ENCODE peak calls at places on chromosomes 3 and 15, in seven cellular contexts. I, S, C, Y, Q, F and D are unnamed samples. For H3K4me1, the result is how much of the 10 kb centered on the place peaks cover.

GRCh38 chr15:43872416-43873020 is 45.7 kb downstream of the WDR76 start:
- DNase-seq in F (peak), I (peak), Q (peak), S (peak), C (peak), Y (peak), D (peak)

GRCh38 chr3:133542871-133543270 is 30.6 kb upstream of the CDV3 start:
- DNase-seq in F (no peak), C (no peak), I (no peak), S (no peak), Q (no peak), Y (no peak), D (no peak)

GRCh38 chr15:85685366-85685765 is 109.4 kb downstream of the KLHL25 start:
- DNase-seq in I (no peak), S (no peak), Q (no peak), Y (no peak), C (no peak), F (no peak), D (no peak)

GRCh38 chr3:114775395-114775794 is 371.7 kb downstream of the ZBTB20 start:
- DNase-seq in Q (no peak), I (no peak), Y (no peak), F (no peak), C (no peak), S (no peak), D (no peak)

GRCh38 chr3:136957751-136958288 is at the start of gene IL20RB:
- DNase-seq in C (peak), Y (no peak), S (peak), I (no peak), F (no peak), Q (peak), D (no peak)

GRCh38 chr3:45479627-45480026 is 91.3 kb downstream of the LARS2 start:
- DNase-seq in F (peak), Q (no peak), Y (no peak), C (no peak), S (no peak), I (no peak), D (no peak)

GRCh38 chr3:166785851-166786250 is 594.2 kb downstream of the ZBBX start:
- DNase-seq in I (no peak), F (no peak), C (no peak), Q (no peak), Y (no peak), S (no peak), D (no peak)

GRCh38 chr3:15616053-15616452 is 14.5 kb downstream of the BTD start:
- DNase-seq in Q (no peak), S (no peak), F (no peak), I (no peak), C (no peak), Y (no peak), D (no peak)

GRCh38 chr3:5565026-5565425 is 377.5 kb downstream of the EDEM1 start:
- DNase-seq in I (no peak), Q (no peak), S (no peak), C (no peak), Y (no peak), F (no peak), D (no peak)

GRCh38 chr3:129794319-129795201 is 99.0 kb downstream of the TMCC1 start:
- DNase-seq in Y (peak), F (peak), C (peak), Q (peak), I (no peak), S (peak), D (peak)

GRCh38 chr3:5136619-5137429 is 14.7 kb downstream of the ARL8B start:
- DNase-seq in C (peak), F (peak), Q (no peak), Y (peak), I (no peak), S (peak), D (no peak)

GRCh38 chr3:56896357-56896756 is 94.6 kb upstream of the ARHGEF3 start:
- DNase-seq in S (no peak), I (no peak), Q (no peak), C (no peak), F (no peak), Y (no peak), D (no peak)

GRCh38 chr3:71370467-71370866 is 213.1 kb downstream of the FOXP1 start:
- DNase-seq in Q (no peak), C (no peak), Y (no peak), F (no peak), I (no peak), S (no peak), D (no peak)

GRCh38 chr15:65416845-65417416 is 5.8 kb downstream of the IGDCC4 start:
- DNase-seq in Y (no peak), F (no peak), C (peak), Q (no peak), S (peak), I (no peak), D (no peak)

GRCh38 chr3:173916799-173917198 is 519.3 kb downstream of the NLGN1 start:
- DNase-seq in I (no peak), F (no peak), Q (no peak), Y (no peak), C (no peak), S (no peak), D (no peak)

GRCh38 chr15:31975446-31976229 is 54.7 kb upstream of the CHRNA7 start:
- DNase-seq in S (peak), F (no peak), I (no peak), Q (no peak), Y (peak), C (peak), D (no peak)

GRCh38 chr3:71975573-71975972 is 190.6 kb upstream of the PROK2 start:
- DNase-seq in S (no peak), Y (no peak), Q (no peak), F (no peak), I (no peak), C (no peak), D (no peak)

GRCh38 chr3:24829632-24830229 is 335.1 kb upstream of the THRB start:
- DNase-seq in S (peak), Y (peak), Q (no peak), C (peak), I (no peak), F (no peak), D (no peak)

GRCh38 chr3:68057637-68058320 is 403.4 kb upstream of the SUCLG2 start:
- DNase-seq in S (no peak), Q (no peak), C (no peak), Y (no peak), F (no peak), I (no peak), D (no peak)

GRCh38 chr3:43106293-43106628 is 382 bp upstream of the POMGNT2 start:
- DNase-seq in F (no peak), I (no peak), C (no peak), S (no peak), Y (no peak), Q (peak), D (no peak)

GRCh38 chr3:136929984-136930671 is 27.7 kb upstream of the IL20RB start:
- DNase-seq in F (no peak), I (no peak), Q (no peak), Y (no peak), C (peak), S (no peak), D (no peak)

GRCh38 chr3:175512700-175513099 is 653.6 kb downstream of the NAALADL2 start:
- DNase-seq in F (no peak), C (no peak), Y (no peak), Q (no peak), I (no peak), S (no peak), D (no peak)

GRCh38 chr15:44710236-44711088 is 661 bp downstream of the PATL2 start:
- DNase-seq in I (peak), F (no peak), Q (no peak), Y (no peak), C (peak), S (peak), D (no peak)

GRCh38 chr3:145767909-145768308 is 393.1 kb downstream of the PLOD2 start:
- DNase-seq in F (no peak), C (no peak), Q (no peak), Y (no peak), I (no peak), S (peak), D (no peak)

GRCh38 chr15:101207867-101208288 is 44.0 kb downstream of the CHSY1 start:
- DNase-seq in I (no peak), S (no peak), Q (no peak), F (no peak), C (no peak), Y (no peak), D (no peak)

DNA sequence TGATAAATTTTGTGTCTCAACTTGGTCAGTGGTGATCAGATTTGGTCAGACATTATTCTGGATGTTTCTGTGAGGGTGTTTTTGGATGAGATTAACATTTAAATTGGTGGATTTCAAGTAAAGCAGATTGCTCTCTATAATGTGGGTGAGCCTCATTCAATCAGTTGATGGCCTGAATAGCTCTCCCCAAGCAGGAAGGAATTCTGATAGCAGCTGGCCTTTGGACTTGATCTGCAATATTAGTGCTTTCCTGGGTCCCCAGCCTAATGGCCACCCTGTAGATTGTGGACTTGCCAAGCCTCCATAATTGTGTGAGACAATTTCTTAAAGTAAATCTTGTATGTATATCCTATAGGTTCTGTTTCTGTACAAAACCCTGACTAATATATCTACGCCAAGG is 153.9 kb upstream of the TBL1XR1 start:
- DNase-seq in C (no peak), S (no peak), F (no peak), I (no peak), Q (no peak), Y (no peak), D (no peak)
- H3K4me1 ChIP-seq in C (under half), S (under half), F (under half), I (under half), Q (under half), Y (under half), D (under half)

GRCh38 chr3:123147754-123148535 is 53.8 kb upstream of the SEC22A start:
- DNase-seq in Q (no peak), S (no peak), Y (no peak), C (no peak), I (no peak), F (no peak), D (no peak)

GRCh38 chr3:123141276-123141675 is 60.5 kb upstream of the SEC22A start:
- DNase-seq in I (no peak), S (no peak), Y (no peak), F (no peak), C (no peak), Q (no peak), D (no peak)

GRCh38 chr3:123138819-123139517 is 62.8 kb upstream of the SEC22A start:
- DNase-seq in S (no peak), Y (peak), C (no peak), Q (no peak), F (no peak), I (no peak), D (no peak)

GRCh38 chr3:123140591-123140990 is 61.2 kb upstream of the SEC22A start:
- DNase-seq in F (no peak), C (no peak), Y (no peak), Q (no peak), S (no peak), I (no peak), D (no peak)

DNA sequence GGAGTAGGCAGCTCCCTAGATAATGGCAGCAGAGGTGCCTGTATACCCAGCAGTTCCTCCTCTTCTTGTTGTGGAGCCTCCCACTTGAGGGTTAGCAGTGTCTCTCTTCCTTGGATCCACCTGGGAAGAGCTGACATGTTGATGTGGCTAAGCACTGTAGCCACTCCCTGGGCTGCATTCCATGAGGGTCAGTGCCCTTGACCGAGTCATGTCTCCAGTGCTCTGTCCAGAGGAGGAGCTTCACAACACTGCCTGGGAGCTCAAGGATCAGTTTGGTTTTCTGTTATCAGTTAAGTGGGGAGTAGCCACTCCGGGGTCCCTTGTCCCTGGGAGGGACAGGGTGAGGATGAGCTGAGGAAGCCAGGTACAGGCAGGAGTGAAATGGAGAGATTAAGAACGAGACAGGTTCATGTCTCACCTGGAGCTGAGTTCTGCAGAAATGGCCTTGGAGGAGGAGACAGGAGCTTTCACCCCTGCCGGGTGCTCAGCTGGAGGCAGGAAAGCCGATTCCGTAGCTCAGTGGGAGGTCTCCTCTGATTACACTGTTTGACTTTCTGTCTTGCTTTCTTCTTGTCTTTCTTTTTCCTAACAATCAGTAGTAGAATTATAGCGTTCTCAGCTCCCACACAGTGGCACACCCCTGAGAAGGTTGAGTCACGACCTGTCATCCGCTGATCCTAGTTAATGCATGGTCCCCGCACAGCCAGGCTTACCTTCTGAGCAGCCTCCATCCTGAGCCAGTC is 57.9 kb upstream of the SEC22A start:
- DNase-seq in C (no peak), Q (no peak), Y (no peak), S (peak), I (no peak), F (peak), D (no peak)
- TF ChIP-seq REST in C (no peak), Q (no peak), Y (no peak), S (no peak), I (no peak), F (no peak), D (no peak)

GRCh38 chr3:149751551-149751950 is 738 bp downstream of the COMMD2 start:
- DNase-seq in Y (peak), F (no peak), Q (no peak), I (no peak), C (no peak), S (peak), D (no peak)
- H3K4me3 ChIP-seq in Y (peak), F (peak), Q (peak), I (peak), C (peak), S (peak), D (peak)

DNA sequence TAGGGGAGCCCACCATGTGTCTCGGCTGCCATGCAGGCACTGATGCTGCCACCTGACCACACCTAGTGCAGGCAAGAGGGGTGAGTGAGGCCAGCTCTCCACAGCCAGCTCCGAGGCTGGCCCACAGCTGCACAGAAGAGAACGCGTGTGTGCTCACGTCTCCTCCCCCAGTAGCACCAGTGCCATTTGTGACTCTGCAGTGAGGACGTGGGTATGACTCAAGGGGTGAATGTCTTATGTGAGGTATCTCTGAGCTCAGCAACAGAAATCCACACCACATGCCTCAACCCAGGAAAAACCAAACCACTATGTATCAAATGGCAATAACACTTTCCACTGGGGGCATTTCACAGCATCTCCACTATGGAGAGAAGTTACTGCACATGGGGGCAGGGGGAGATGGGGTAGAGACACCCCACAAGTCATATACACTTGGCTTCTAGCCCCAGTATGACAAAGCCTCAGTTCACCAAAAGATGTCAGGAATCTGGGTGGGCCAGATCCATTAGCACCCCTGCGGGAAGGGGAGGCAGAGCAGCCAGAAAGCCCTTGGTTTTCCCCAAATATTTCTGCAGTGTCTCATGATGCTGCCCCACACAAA is 87.6 kb downstream of the LRIG1 start:
- DNase-seq in S (no peak), I (no peak), Q (no peak), F (no peak), Y (no peak), C (no peak), D (no peak)
- H3K4me1 ChIP-seq in S (under half), I (under half), Q (under half), F (under half), Y (under half), C (under half), D (under half)

GRCh38 chr15:83816124-83816883 is 162.4 kb downstream of the ADAMTSL3 start:
- DNase-seq in Y (no peak), F (no peak), S (no peak), I (no peak), Q (no peak), C (no peak), D (no peak)
- TF ChIP-seq REST in Y (no peak), F (no peak), S (no peak), I (no peak), Q (no peak), C (no peak), D (no peak)